ENCODE peak calls at places on chromosomes 2 and 18, in six cellular contexts. One of them, this sample, is unnamed.

GRCh38 chr2:224211821-224212220 is 172.7 kb upstream of the SERPINE2 start:
- DNase-seq in endothelial cell: no peak
- DNase-seq in naive thymus-derived CD4-positive, alpha-beta T cell: no peak
- DNase-seq in AG09309: no peak
- DNase-seq in stimulated activated CD4-positive, alpha-beta T cell treated with anti-CD3 and anti-CD28 coated beads, TNF-alpha, amount 100 ng/mL, for 4 hours: no peak
- DNase-seq in NCI-H1092 treated with DMSO at 0.1 percent for 48 hours: no peak
- DNase-seq in this sample: peak; percentile 7

GRCh38 chr2:64325852-64326577 is 127.9 kb upstream of the LGALSL start:
- DNase-seq in naive thymus-derived CD4-positive, alpha-beta T cell: peak; percentile 48
- DNase-seq in stimulated activated CD4-positive, alpha-beta T cell treated with anti-CD3 and anti-CD28 coated beads, TNF-alpha, amount 100 ng/mL, for 4 hours: peak; percentile 20
- DNase-seq in endothelial cell: no peak
- DNase-seq in NCI-H1092 treated with DMSO at 0.1 percent for 48 hours: no peak
- DNase-seq in AG09309: no peak
- DNase-seq in this sample: no peak

GRCh38 chr2:205712983-205713531 is 30.8 kb downstream of the NRP2 start:
- DNase-seq in naive thymus-derived CD4-positive, alpha-beta T cell: no peak
- DNase-seq in NCI-H1092 treated with DMSO at 0.1 percent for 48 hours: no peak
- DNase-seq in endothelial cell: no peak
- DNase-seq in AG09309: no peak
- DNase-seq in stimulated activated CD4-positive, alpha-beta T cell treated with anti-CD3 and anti-CD28 coated beads, TNF-alpha, amount 100 ng/mL, for 4 hours: no peak
- DNase-seq in this sample: no peak

GRCh38 chr2:178279142-178279541 is 84.8 kb downstream of the OSBPL6 start:
- DNase-seq in naive thymus-derived CD4-positive, alpha-beta T cell: no peak
- DNase-seq in endothelial cell: no peak
- DNase-seq in AG09309: peak; percentile 80
- DNase-seq in NCI-H1092 treated with DMSO at 0.1 percent for 48 hours: no peak
- DNase-seq in stimulated activated CD4-positive, alpha-beta T cell treated with anti-CD3 and anti-CD28 coated beads, TNF-alpha, amount 100 ng/mL, for 4 hours: no peak
- DNase-seq in this sample: no peak

GRCh38 chr2:180890781-180891180 is 89.6 kb upstream of the UBE2E3 start:
- DNase-seq in NCI-H1092 treated with DMSO at 0.1 percent for 48 hours: no peak
- DNase-seq in naive thymus-derived CD4-positive, alpha-beta T cell: no peak
- DNase-seq in endothelial cell: no peak
- DNase-seq in AG09309: no peak
- DNase-seq in stimulated activated CD4-positive, alpha-beta T cell treated with anti-CD3 and anti-CD28 coated beads, TNF-alpha, amount 100 ng/mL, for 4 hours: no peak
- DNase-seq in this sample: no peak

GRCh38 chr2:199659207-199659606 is 191.8 kb downstream of the FTCDNL1 start:
- DNase-seq in stimulated activated CD4-positive, alpha-beta T cell treated with anti-CD3 and anti-CD28 coated beads, TNF-alpha, amount 100 ng/mL, for 4 hours: no peak
- DNase-seq in AG09309: no peak
- DNase-seq in NCI-H1092 treated with DMSO at 0.1 percent for 48 hours: no peak
- DNase-seq in naive thymus-derived CD4-positive, alpha-beta T cell: no peak
- DNase-seq in endothelial cell: peak; percentile 58
- DNase-seq in this sample: peak; percentile 72

GRCh38 chr2:240564191-240564570 is 4.0 kb downstream of the DUSP28 start:
- DNase-seq in endothelial cell: no peak
- DNase-seq in AG09309: no peak
- DNase-seq in NCI-H1092 treated with DMSO at 0.1 percent for 48 hours: no peak
- DNase-seq in naive thymus-derived CD4-positive, alpha-beta T cell: no peak
- DNase-seq in stimulated activated CD4-positive, alpha-beta T cell treated with anti-CD3 and anti-CD28 coated beads, TNF-alpha, amount 100 ng/mL, for 4 hours: no peak
- DNase-seq in this sample: no peak

GRCh38 chr2:152222975-152223638 is 47.5 kb upstream of the STAM2 start:
- DNase-seq in stimulated activated CD4-positive, alpha-beta T cell treated with anti-CD3 and anti-CD28 coated beads, TNF-alpha, amount 100 ng/mL, for 4 hours: no peak
- DNase-seq in endothelial cell: no peak
- DNase-seq in naive thymus-derived CD4-positive, alpha-beta T cell: no peak
- DNase-seq in AG09309: peak; percentile 13
- DNase-seq in NCI-H1092 treated with DMSO at 0.1 percent for 48 hours: peak; percentile 46
- DNase-seq in this sample: no peak

GRCh38 chr18:55121397-55122170 is 162.3 kb upstream of the CCDC68 start:
- DNase-seq in NCI-H1092 treated with DMSO at 0.1 percent for 48 hours: no peak
- DNase-seq in endothelial cell: no peak
- DNase-seq in stimulated activated CD4-positive, alpha-beta T cell treated with anti-CD3 and anti-CD28 coated beads, TNF-alpha, amount 100 ng/mL, for 4 hours: no peak
- DNase-seq in AG09309: no peak
- DNase-seq in naive thymus-derived CD4-positive, alpha-beta T cell: no peak
- DNase-seq in this sample: no peak

GRCh38 chr2:109178974-109179373 is 50.0 kb downstream of the SH3RF3 start:
- DNase-seq in NCI-H1092 treated with DMSO at 0.1 percent for 48 hours: no peak
- DNase-seq in naive thymus-derived CD4-positive, alpha-beta T cell: no peak
- DNase-seq in stimulated activated CD4-positive, alpha-beta T cell treated with anti-CD3 and anti-CD28 coated beads, TNF-alpha, amount 100 ng/mL, for 4 hours: no peak
- DNase-seq in endothelial cell: no peak
- DNase-seq in AG09309: no peak
- DNase-seq in this sample: no peak

GRCh38 chr18:68447286-68447685 is 267.6 kb downstream of the TMX3 start:
- DNase-seq in naive thymus-derived CD4-positive, alpha-beta T cell: no peak
- DNase-seq in endothelial cell: no peak
- DNase-seq in NCI-H1092 treated with DMSO at 0.1 percent for 48 hours: no peak
- DNase-seq in AG09309: no peak
- DNase-seq in stimulated activated CD4-positive, alpha-beta T cell treated with anti-CD3 and anti-CD28 coated beads, TNF-alpha, amount 100 ng/mL, for 4 hours: no peak
- DNase-seq in this sample: no peak

GRCh38 chr18:2997429-2997828 is 15.5 kb downstream of the LPIN2 start:
- DNase-seq in endothelial cell: no peak
- DNase-seq in naive thymus-derived CD4-positive, alpha-beta T cell: no peak
- DNase-seq in AG09309: no peak
- DNase-seq in NCI-H1092 treated with DMSO at 0.1 percent for 48 hours: no peak
- DNase-seq in stimulated activated CD4-positive, alpha-beta T cell treated with anti-CD3 and anti-CD28 coated beads, TNF-alpha, amount 100 ng/mL, for 4 hours: no peak
- DNase-seq in this sample: no peak

GRCh38 chr2:134621939-134622705 is 96.7 kb downstream of the TMEM163 start:
- DNase-seq in endothelial cell: no peak
- DNase-seq in naive thymus-derived CD4-positive, alpha-beta T cell: no peak
- DNase-seq in NCI-H1092 treated with DMSO at 0.1 percent for 48 hours: no peak
- DNase-seq in stimulated activated CD4-positive, alpha-beta T cell treated with anti-CD3 and anti-CD28 coated beads, TNF-alpha, amount 100 ng/mL, for 4 hours: no peak
- DNase-seq in AG09309: no peak
- DNase-seq in this sample: no peak

GRCh38 chr2:224134003-224134734 is 95.1 kb upstream of the SERPINE2 start:
- DNase-seq in naive thymus-derived CD4-positive, alpha-beta T cell: no peak
- DNase-seq in stimulated activated CD4-positive, alpha-beta T cell treated with anti-CD3 and anti-CD28 coated beads, TNF-alpha, amount 100 ng/mL, for 4 hours: no peak
- DNase-seq in AG09309: no peak
- DNase-seq in endothelial cell: no peak
- DNase-seq in NCI-H1092 treated with DMSO at 0.1 percent for 48 hours: no peak
- DNase-seq in this sample: no peak